ENCODE peak calls at places on chromosome 4, in four cellular contexts. One of them, this sample, is unnamed.

GRCh38 chr4:53804719-53805118 is 213.4 kb upstream of the LNX1 start:
- DNase-seq in HepG2: peak
- DNase-seq in K562: peak
- DNase-seq in HCT116: peak
- DNase-seq in this sample: no peak

GRCh38 chr4:33725861-33726260 is 2518.5 kb downstream of the ARAP2 start:
- DNase-seq in HCT116: no peak
- DNase-seq in HepG2: no peak
- DNase-seq in K562: no peak
- DNase-seq in this sample: no peak

GRCh38 chr4:23232987-23233386 is 540.2 kb downstream of the GBA3 start:
- DNase-seq in K562: no peak
- DNase-seq in HCT116: no peak
- DNase-seq in HepG2: no peak
- DNase-seq in this sample: no peak

GRCh38 chr4:35151816-35152572 is 1092.3 kb downstream of the ARAP2 start:
- DNase-seq in K562: peak
- DNase-seq in HepG2: peak
- DNase-seq in HCT116: peak
- DNase-seq in this sample: no peak

GRCh38 chr4:156765277-156765676 is 206.3 kb downstream of the PDGFC start:
- DNase-seq in K562: no peak
- DNase-seq in HCT116: no peak
- DNase-seq in HepG2: peak
- DNase-seq in this sample: no peak

GRCh38 chr4:133390198-133390855 is 241.2 kb downstream of the PCDH10 start:
- DNase-seq in HepG2: no peak
- DNase-seq in HCT116: no peak
- DNase-seq in K562: no peak
- DNase-seq in this sample: no peak

GRCh38 chr4:78237360-78237759 is 180.2 kb downstream of the FRAS1 start:
- DNase-seq in HCT116: no peak
- DNase-seq in K562: no peak
- DNase-seq in HepG2: no peak
- DNase-seq in this sample: no peak

GRCh38 chr4:182582245-182582644 is 334.9 kb downstream of the DCTD start:
- DNase-seq in HepG2: no peak
- DNase-seq in K562: no peak
- DNase-seq in HCT116: no peak
- DNase-seq in this sample: no peak

GRCh38 chr4:86653237-86653865 is 59.2 kb downstream of the PTPN13 start:
- DNase-seq in HepG2: peak
- DNase-seq in K562: peak
- DNase-seq in HCT116: peak
- DNase-seq in this sample: no peak

GRCh38 chr4:72374156-72374555 is 194.9 kb downstream of the ADAMTS3 start:
- DNase-seq in K562: no peak
- DNase-seq in HepG2: no peak
- DNase-seq in HCT116: no peak
- DNase-seq in this sample: no peak

GRCh38 chr4:8554555-8555100 is 25.6 kb upstream of the GPR78 start:
- DNase-seq in HCT116: no peak
- DNase-seq in HepG2: no peak
- DNase-seq in K562: no peak
- DNase-seq in this sample: no peak

GRCh38 chr4:129641179-129641578 is 545.2 kb downstream of the C4orf33 start:
- DNase-seq in HepG2: peak
- DNase-seq in K562: peak
- DNase-seq in HCT116: peak
- DNase-seq in this sample: peak

GRCh38 chr4:2370597-2371320 is 47.7 kb downstream of the ZFYVE28 start:
- DNase-seq in K562: no peak
- DNase-seq in HepG2: no peak
- DNase-seq in HCT116: no peak
- DNase-seq in this sample: no peak

GRCh38 chr4:156252300-156253016 is 298.8 kb upstream of the CTSO start:
- DNase-seq in HepG2: no peak
- DNase-seq in HCT116: no peak
- DNase-seq in K562: no peak
- DNase-seq in this sample: no peak

GRCh38 chr4:170374770-170375169 is 285.0 kb upstream of the AADAT start:
- DNase-seq in K562: peak
- DNase-seq in HepG2: peak
- DNase-seq in HCT116: peak
- DNase-seq in this sample: peak

GRCh38 chr4:52368895-52369294 is 290.2 kb downstream of the USP46 start:
- DNase-seq in HepG2: peak
- DNase-seq in K562: no peak
- DNase-seq in HCT116: no peak
- DNase-seq in this sample: no peak

GRCh38 chr4:87901426-87901825 is 68.7 kb downstream of the MEPE start:
- DNase-seq in HCT116: no peak
- DNase-seq in HepG2: no peak
- DNase-seq in K562: no peak
- DNase-seq in this sample: no peak

GRCh38 chr4:7399433-7400234 is 35.1 kb downstream of the PSAPL1 start:
- DNase-seq in HCT116: no peak
- DNase-seq in K562: no peak
- DNase-seq in HepG2: no peak
- DNase-seq in this sample: no peak

DNA sequence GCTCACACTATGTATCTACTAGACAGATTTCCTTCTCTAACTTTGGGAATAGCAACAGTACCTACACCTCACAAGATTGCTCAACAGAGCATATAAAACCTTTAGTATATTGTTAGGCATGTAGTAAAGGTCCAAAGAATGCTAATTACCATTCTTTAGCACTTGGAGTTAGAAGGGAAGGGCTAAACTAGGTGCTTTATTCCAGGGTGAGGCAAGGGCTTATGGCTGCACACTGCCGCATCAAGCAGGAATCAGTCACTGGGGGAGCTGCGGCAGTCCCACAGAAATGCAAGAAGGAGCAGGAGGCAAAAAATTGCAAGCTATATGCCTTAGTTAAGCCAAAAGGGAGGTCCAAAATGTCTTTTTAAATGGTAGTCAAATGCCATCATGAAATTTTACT is 162.7 kb downstream of the PPP3CA start:
- DNase-seq in K562: no peak
- DNase-seq in HCT116: no peak
- DNase-seq in HepG2: no peak
- DNase-seq in this sample: no peak
- TF ChIP-seq TCF7L2 in K562: no peak
- TF ChIP-seq TCF7L2 in HCT116: no peak
- TF ChIP-seq TCF7L2 in HepG2: no peak
- TF ChIP-seq TCF7L2 in this sample: no peak

DNA sequence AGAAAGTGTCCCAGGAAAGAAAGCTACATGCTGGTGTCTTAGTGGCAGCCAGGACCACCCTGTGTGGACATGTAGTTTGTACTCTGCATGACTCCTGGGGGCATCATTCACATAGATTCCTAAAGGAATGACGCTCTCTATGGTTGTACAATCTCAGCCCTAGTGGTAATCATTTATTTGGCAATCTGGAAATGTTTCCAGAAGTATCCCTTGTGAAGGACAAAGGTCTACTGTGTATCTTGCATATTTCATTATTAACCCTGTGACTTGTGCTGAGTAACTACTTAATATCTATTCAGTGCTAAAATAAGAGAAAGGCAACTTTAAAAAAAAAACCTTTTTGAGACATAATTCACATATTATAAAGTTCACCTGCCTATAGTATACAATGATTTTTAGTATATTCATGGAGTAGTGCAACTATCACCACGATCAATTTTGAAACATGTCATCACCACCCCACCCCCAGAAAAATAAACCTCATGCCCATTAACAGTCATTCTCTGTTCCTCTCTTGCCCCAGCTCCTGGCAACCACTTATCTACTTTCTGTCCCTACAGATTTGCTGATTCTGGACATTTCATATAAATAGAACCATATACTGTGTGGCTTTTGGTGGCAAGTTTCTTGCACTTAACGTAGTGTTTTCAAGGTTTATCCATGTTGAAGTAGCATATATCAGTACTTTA is 51.7 kb downstream of the SHROOM3 start:
- DNase-seq in K562: no peak
- DNase-seq in HCT116: no peak
- DNase-seq in HepG2: no peak
- DNase-seq in this sample: no peak
- TF ChIP-seq POLR2AphosphoS5 in K562: no peak
- TF ChIP-seq POLR2AphosphoS5 in HCT116: no peak
- TF ChIP-seq POLR2AphosphoS5 in HepG2: no peak
- TF ChIP-seq POLR2AphosphoS5 in this sample: no peak

GRCh38 chr4:48110452-48110978 is 23.5 kb downstream of the TXK start:
- DNase-seq in HepG2: no peak
- DNase-seq in K562: no peak
- DNase-seq in HCT116: no peak
- DNase-seq in this sample: no peak

GRCh38 chr4:48112017-48112667 is 21.9 kb downstream of the TXK start:
- DNase-seq in K562: no peak
- DNase-seq in HepG2: no peak
- DNase-seq in HCT116: no peak
- DNase-seq in this sample: no peak

GRCh38 chr4:48105230-48105629 is 28.8 kb downstream of the TXK start:
- DNase-seq in K562: no peak
- DNase-seq in HepG2: no peak
- DNase-seq in HCT116: no peak
- DNase-seq in this sample: no peak

GRCh38 chr4:48108309-48109073 is 25.6 kb downstream of the TXK start:
- DNase-seq in K562: no peak
- DNase-seq in HCT116: no peak
- DNase-seq in HepG2: no peak
- DNase-seq in this sample: no peak

DNA sequence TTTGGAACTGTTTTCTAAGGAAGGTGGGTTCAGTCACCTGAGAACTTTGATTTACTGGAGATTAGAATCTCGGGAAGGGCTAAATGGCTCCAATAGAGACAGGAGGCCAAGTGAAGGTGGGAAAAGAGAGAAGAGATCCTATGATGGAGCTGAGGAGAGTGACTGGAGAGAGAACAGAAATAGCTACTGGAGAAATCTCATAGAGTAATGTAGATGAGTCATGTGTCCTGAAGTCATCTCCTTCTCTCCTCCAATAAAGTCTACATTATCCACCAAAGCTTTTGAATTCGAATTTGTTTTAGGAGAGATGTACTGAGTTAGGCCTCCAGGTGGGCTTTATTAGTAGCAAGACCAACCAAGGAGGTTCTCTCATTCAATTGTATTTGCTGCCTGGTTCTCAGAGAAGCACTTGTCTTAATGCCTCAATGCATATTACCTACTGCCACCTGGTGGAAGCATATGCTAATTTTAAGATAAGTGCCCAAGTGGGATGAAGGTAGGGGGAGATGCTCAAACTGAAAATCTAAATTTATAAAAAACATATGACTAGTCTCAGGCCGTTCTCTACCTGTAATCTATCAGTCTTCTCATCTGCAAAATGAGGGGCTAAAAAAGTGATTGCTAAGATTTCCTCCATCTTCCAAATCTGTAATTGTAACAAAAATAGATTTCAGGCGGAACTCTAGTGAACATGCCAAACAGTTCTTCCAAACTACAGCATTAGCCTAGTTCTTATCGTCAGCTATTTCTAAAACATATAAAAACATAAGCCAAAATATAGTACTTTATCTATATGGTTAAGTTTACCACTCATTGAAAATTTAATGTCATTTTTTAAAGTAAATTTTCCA is 24.4 kb downstream of the TXK start:
- DNase-seq in HepG2: peak
- DNase-seq in HCT116: peak
- DNase-seq in K562: no peak
- DNase-seq in this sample: peak
- TF ChIP-seq TCF7L2 in HepG2: no peak
- TF ChIP-seq TCF7L2 in HCT116: no peak
- TF ChIP-seq TCF7L2 in K562: no peak
- TF ChIP-seq TCF7L2 in this sample: no peak

DNA sequence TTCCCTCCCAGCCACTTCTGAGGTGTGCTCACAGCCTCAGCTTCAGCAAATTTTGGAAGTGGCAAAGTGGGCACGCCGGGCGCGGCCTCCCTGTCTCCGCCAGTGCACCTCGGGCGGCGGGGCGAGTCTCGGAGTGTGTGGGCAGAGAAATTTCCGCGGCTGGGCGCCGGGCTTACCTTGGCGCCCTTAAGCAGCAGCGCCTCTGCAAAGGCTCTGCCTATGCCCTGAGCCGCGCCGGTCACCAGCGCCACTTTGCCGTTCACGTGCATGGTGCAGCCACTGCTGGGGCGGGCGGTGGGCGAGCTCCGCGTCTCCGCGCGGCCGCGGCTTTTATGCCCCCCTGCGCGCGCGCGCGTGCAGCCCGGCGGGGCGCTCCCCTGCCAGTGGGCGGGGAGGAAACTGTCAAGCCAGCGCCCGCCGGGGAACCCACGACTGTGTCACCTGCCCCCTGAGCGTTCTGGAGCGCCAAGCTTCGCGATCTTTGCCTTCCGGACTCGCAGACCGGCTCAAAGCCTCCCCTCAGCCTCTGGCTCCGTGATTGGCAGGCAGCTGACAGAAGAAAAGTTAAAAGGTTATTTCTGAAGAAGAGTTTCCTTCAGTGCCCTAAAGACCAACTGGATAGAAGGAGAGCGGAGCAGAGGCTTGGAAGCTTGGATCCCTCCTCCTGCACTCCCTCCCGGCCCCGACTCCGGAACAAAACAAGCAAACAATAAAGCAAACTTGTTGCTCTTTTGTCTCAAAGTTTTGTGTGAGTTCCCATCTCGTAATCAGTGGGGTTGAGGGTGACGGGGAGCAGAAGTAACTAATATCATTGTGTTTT is at the start of gene HPGD:
- DNase-seq in K562: peak
- DNase-seq in HepG2: no peak
- DNase-seq in HCT116: no peak
- DNase-seq in this sample: no peak
- TF ChIP-seq POLR2AphosphoS5 in K562: peak
- TF ChIP-seq POLR2AphosphoS5 in HepG2: no peak
- TF ChIP-seq POLR2AphosphoS5 in HCT116: no peak
- TF ChIP-seq POLR2AphosphoS5 in this sample: no peak

GRCh38 chr4:88985088-88985779 is 71.8 kb downstream of the FAM13A start:
- DNase-seq in HepG2: no peak
- DNase-seq in HCT116: no peak
- DNase-seq in K562: no peak
- DNase-seq in this sample: no peak
- TF ChIP-seq TCF7L2 in HepG2: no peak
- TF ChIP-seq TCF7L2 in HCT116: no peak
- TF ChIP-seq TCF7L2 in K562: no peak
- TF ChIP-seq TCF7L2 in this sample: no peak

GRCh38 chr4:71070015-71070414 is 76.6 kb downstream of the DCK start:
- DNase-seq in HepG2: no peak
- DNase-seq in HCT116: no peak
- DNase-seq in K562: no peak
- DNase-seq in this sample: no peak

GRCh38 chr4:71069063-71069462 is 75.6 kb downstream of the DCK start:
- DNase-seq in HCT116: no peak
- DNase-seq in K562: no peak
- DNase-seq in HepG2: no peak
- DNase-seq in this sample: no peak

GRCh38 chr4:71074452-71075299 is 81.2 kb downstream of the DCK start:
- DNase-seq in K562: no peak
- DNase-seq in HCT116: no peak
- DNase-seq in HepG2: no peak
- DNase-seq in this sample: no peak
- TF ChIP-seq POLR2AphosphoS5 in K562: no peak
- TF ChIP-seq POLR2AphosphoS5 in HCT116: no peak
- TF ChIP-seq POLR2AphosphoS5 in HepG2: no peak
- TF ChIP-seq POLR2AphosphoS5 in this sample: no peak